ENCODE peak calls at places on chromosome 7, in six cellular contexts. S, I, Z, J, W and E are unnamed samples.

GRCh38 chr7:102064361-102065025 is 222.2 kb upstream of the SH2B2 start:
- DNase-seq in S (peak; percentile 88), I (peak; percentile 24), Z (peak; percentile 26), J (no peak), W (peak; percentile 34), E (no peak)

GRCh38 chr7:111438369-111439289 is 123.7 kb downstream of the IMMP2L start:
- DNase-seq in S (no peak), I (no peak), Z (peak; percentile 84), J (no peak), W (peak; percentile 92), E (no peak)

GRCh38 chr7:43870316-43870715 is 999 bp upstream of the MRPS24 start:
- DNase-seq in S (no peak), I (no peak), Z (no peak), J (no peak), W (no peak), E (no peak)

GRCh38 chr7:121212031-121212430 is 116.8 kb upstream of the WNT16 start:
- DNase-seq in S (no peak), I (no peak), Z (no peak), J (no peak), W (no peak), E (no peak)

GRCh38 chr7:14911077-14911476 is 8.5 kb upstream of the DGKB start:
- DNase-seq in S (no peak), I (no peak), Z (no peak), J (no peak), W (no peak), E (no peak)

GRCh38 chr7:35624299-35625186 is 70.4 kb downstream of the HERPUD2 start:
- DNase-seq in S (peak; percentile 76), I (peak; percentile 63), Z (peak; percentile 29), J (peak; percentile 31), W (peak; percentile 65), E (no peak)

GRCh38 chr7:55018361-55019328 is at the start of gene EGFR:
- DNase-seq in S (peak; percentile 91), I (peak; percentile 78), Z (peak; percentile 80), J (no peak), W (no peak), E (no peak)

GRCh38 chr7:38673795-38674194 is 42.6 kb upstream of the AMPH start:
- DNase-seq in S (no peak), I (no peak), Z (peak; percentile 84), J (no peak), W (no peak), E (no peak)

GRCh38 chr7:116797611-116798010 is 64.8 kb upstream of the CAPZA2 start:
- DNase-seq in S (no peak), I (no peak), Z (no peak), J (no peak), W (no peak), E (no peak)

GRCh38 chr7:55048221-55048859 is 29.5 kb downstream of the EGFR start:
- DNase-seq in S (no peak), I (no peak), Z (no peak), J (peak; percentile 75), W (no peak), E (no peak)

GRCh38 chr7:106068986-106069385 is 43.1 kb downstream of the SYPL1 start:
- DNase-seq in S (peak; percentile 44), I (no peak), Z (no peak), J (no peak), W (no peak), E (no peak)

GRCh38 chr7:30240401-30240800 is 44.0 kb upstream of the ZNRF2 start:
- DNase-seq in S (no peak), I (no peak), Z (no peak), J (no peak), W (peak; percentile 27), E (no peak)

GRCh38 chr7:112930787-112931186 is 140.6 kb upstream of the TMEM168 start:
- DNase-seq in S (no peak), I (no peak), Z (peak; percentile 76), J (peak; percentile 60), W (no peak), E (no peak)

GRCh38 chr7:116652793-116653192 is 19.2 kb upstream of the MET start:
- DNase-seq in S (no peak), I (no peak), Z (peak; percentile 44), J (no peak), W (no peak), E (no peak)

GRCh38 chr7:15678646-15679045 is 7.8 kb downstream of the MEOX2 start:
- DNase-seq in S (no peak), I (no peak), Z (no peak), J (no peak), W (no peak), E (no peak)

GRCh38 chr7:131327049-131327625 is 539 bp upstream of the MKLN1 start:
- DNase-seq in S (peak; percentile 74), I (peak; percentile 64), Z (peak; percentile 79), J (peak; percentile 38), W (peak; percentile 69), E (no peak)

DNA sequence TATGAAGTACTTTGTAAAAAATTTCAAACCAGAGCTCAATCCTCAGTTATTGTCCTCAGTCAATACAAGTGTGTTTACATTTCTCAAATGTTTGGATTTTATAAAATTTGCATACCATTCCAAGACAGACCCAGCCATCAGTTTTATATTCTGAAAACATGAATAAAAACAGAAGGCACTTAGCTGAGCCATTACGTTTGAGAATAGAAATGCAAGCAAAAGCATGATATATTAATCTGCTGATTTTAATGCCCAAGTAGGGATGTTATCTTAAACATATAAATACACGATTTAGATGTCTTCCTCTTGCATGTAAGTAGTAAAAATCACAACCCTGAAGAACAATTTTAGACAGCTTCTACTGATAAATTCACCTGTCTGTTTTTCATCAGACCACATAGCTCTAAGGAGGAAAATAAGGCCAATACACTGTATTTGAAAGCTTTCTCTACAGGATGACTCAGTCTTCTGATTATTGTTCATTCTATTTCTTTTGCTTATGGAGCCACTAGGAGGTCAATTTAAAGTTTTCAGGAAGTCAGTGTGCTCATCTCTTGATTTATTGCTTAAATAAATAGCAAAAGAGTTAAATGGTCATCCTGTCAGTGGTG is 211.0 kb upstream of the CHRM2 start:
- DNase-seq in S (no peak), I (no peak), Z (peak; percentile 8), J (no peak), W (no peak), E (no peak)
- TF ChIP-seq SMC3 in S (no peak), I (no peak), Z (no peak), J (no peak), W (no peak), E (no peak)

GRCh38 chr7:69939317-69939716 is 341.0 kb downstream of the AUTS2 start:
- DNase-seq in S (no peak), I (no peak), Z (no peak), J (no peak), W (no peak), E (no peak)

GRCh38 chr7:69935107-69935506 is 336.8 kb downstream of the AUTS2 start:
- DNase-seq in S (no peak), I (no peak), Z (no peak), J (no peak), W (no peak), E (no peak)

GRCh38 chr7:69932034-69932628 is 333.9 kb downstream of the AUTS2 start:
- DNase-seq in S (peak; percentile 61), I (peak; percentile 6), Z (peak; percentile 4), J (no peak), W (peak; percentile 11), E (no peak)

GRCh38 chr7:69937097-69937496 is 338.8 kb downstream of the AUTS2 start:
- DNase-seq in S (no peak), I (no peak), Z (no peak), J (no peak), W (no peak), E (no peak)

DNA sequence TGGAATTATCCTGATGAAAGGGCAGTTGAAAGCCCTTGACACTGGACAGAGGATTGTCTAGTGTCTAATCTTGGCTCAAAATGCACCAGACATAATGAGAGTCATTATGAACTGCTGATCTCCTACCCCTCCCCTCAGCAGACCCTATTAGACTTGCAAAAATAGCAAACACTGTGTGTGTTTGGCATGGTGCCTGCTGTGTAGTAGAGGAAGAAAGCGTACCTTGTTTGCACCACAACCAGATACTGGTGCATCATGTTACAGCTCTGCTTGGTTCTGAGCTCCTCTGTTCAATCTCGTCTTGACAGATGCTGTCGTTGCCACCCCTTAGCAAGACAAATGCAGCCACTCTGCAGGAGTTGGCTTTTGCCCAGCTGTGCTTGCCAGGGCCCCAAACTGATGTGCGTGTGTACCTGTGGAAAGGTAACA is 336.2 kb downstream of the AUTS2 start:
- DNase-seq in S (peak; percentile 64), I (no peak), Z (no peak), J (no peak), W (no peak), E (no peak)
- TF ChIP-seq SMC3 in S (no peak), I (no peak), Z (no peak), J (no peak), W (no peak), E (no peak)

GRCh38 chr7:41447106-41448042 is 255.5 kb downstream of the INHBA start:
- DNase-seq in S (no peak), I (no peak), Z (peak; percentile 36), J (no peak), W (no peak), E (no peak)
- TF ChIP-seq SMC3 in S (no peak), I (no peak), Z (no peak), J (no peak), W (no peak), E (no peak)

DNA sequence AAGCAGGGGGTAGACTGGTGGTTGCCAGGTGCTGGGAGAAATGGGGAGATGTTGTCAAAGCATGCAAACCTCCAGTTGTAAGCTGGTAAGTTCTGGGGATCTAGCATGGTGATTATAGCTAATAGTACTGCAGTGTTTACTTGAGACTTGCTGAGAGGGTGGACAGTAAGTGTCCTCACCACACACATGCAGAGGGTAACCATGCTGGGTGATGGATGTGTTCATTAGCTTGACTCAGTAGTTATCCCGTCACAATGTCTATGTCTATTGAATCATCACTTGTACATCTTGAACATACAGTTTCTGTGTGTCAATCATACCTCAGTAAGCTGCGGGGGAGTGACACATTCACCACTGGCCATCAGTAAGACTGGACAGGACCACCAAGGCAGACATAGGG is 42.1 kb downstream of the GSDME start:
- DNase-seq in S (no peak), I (no peak), Z (no peak), J (no peak), W (no peak), E (no peak)
- TF ChIP-seq SMC3 in S (no peak), I (no peak), Z (no peak), J (no peak), W (no peak), E (no peak)

DNA sequence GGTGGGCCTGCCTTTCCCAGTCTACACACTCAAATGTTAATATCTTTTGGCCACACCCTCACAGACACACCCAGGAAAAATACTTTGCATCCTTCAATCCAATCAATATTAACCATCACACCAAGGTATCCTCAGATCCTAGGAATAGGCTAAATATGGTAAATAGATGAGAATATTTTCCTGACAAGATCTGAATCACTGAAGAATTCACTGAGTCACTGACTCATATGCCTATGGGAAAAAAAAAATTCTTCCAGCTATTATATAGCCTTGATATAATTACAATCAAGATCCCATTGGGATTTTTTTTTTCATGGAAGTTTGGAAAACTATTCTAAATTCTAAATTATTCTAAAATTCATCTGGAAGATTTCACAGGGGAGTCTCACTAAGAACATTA is 65.8 kb downstream of the INHBA start:
- DNase-seq in S (no peak), I (no peak), Z (peak; percentile 49), J (no peak), W (no peak), E (no peak)
- TF ChIP-seq SMC3 in S (no peak), I (no peak), Z (no peak), J (no peak), W (no peak), E (no peak)

GRCh38 chr7:142243823-142244222 is 14.0 kb downstream of the PRSS58 start:
- DNase-seq in S (no peak), I (no peak), Z (no peak), J (no peak), W (no peak), E (no peak)
- TF ChIP-seq SMC3 in S (no peak), I (no peak), Z (no peak), J (no peak), W (no peak), E (no peak)